ENCODE peak calls at places on chromosomes 5 and 9, in eight cellular contexts. R, B, F, W, S, U, K and E are unnamed samples.

GRCh38 chr5:132687995-132688394 is 14.2 kb downstream of the IL4 start:
- DNase-seq in R (no peak), B (no peak), F (no peak), W (peak), S (no peak), U (no peak), K (no peak), E (no peak)

GRCh38 chr5:60779431-60779830 is 64.6 kb downstream of the ELOVL7 start:
- DNase-seq in R (no peak), B (no peak), F (no peak), W (no peak), S (no peak), U (no peak), K (no peak), E (peak)

GRCh38 chr9:22986556-22986955 is 539.9 kb downstream of the DMRTA1 start:
- DNase-seq in R (no peak), B (no peak), F (no peak), W (no peak), S (no peak), U (no peak), K (no peak), E (no peak)

GRCh38 chr9:91092214-91092613 is 269.5 kb downstream of the AUH start:
- DNase-seq in R (no peak), B (no peak), F (no peak), W (no peak), S (no peak), U (no peak), K (no peak), E (no peak)

GRCh38 chr9:104961238-104961637 is 33.3 kb upstream of the ABCA1 start:
- DNase-seq in R (peak), B (peak), F (peak), W (peak), S (peak), U (no peak), K (peak), E (peak)

GRCh38 chr5:175752826-175753535 is 95.1 kb downstream of the HRH2 start:
- DNase-seq in R (no peak), B (no peak), F (no peak), W (no peak), S (no peak), U (no peak), K (no peak), E (no peak)

GRCh38 chr9:124423155-124423554 is 7.9 kb upstream of the PSMB7 start:
- DNase-seq in R (no peak), B (no peak), F (no peak), W (no peak), S (no peak), U (no peak), K (no peak), E (no peak)

GRCh38 chr5:33588654-33589372 is 148.0 kb downstream of the TARS1 start:
- DNase-seq in R (peak), B (no peak), F (no peak), W (peak), S (peak), U (peak), K (peak), E (peak)

GRCh38 chr5:176878906-176879662 is 20.1 kb downstream of the HK3 start:
- DNase-seq in R (no peak), B (no peak), F (no peak), W (no peak), S (no peak), U (no peak), K (no peak), E (no peak)

GRCh38 chr5:60295423-60295822 is 401.9 kb upstream of the PDE4D start:
- DNase-seq in R (no peak), B (no peak), F (peak), W (no peak), S (no peak), U (no peak), K (no peak), E (no peak)

GRCh38 chr9:15158019-15158418 is 149.0 kb downstream of the TTC39B start:
- DNase-seq in R (no peak), B (no peak), F (no peak), W (no peak), S (no peak), U (no peak), K (no peak), E (no peak)

GRCh38 chr5:154868702-154869101 is 10.3 kb downstream of the CNOT8 start:
- DNase-seq in R (no peak), B (no peak), F (no peak), W (no peak), S (no peak), U (no peak), K (no peak), E (no peak)

GRCh38 chr5:151348789-151349188 is 1.4 kb upstream of the SLC36A2 start:
- DNase-seq in R (no peak), B (no peak), F (no peak), W (no peak), S (no peak), U (no peak), K (no peak), E (no peak)

GRCh38 chr5:115333164-115333563 is 36.7 kb upstream of the CCDC112 start:
- DNase-seq in R (no peak), B (no peak), F (no peak), W (no peak), S (no peak), U (no peak), K (no peak), E (no peak)

GRCh38 chr9:133657120-133657661 is 21.0 kb downstream of the DBH start:
- DNase-seq in R (no peak), B (no peak), F (no peak), W (no peak), S (no peak), U (no peak), K (no peak), E (no peak)

GRCh38 chr9:3292311-3292710 is 233.5 kb downstream of the RFX3 start:
- DNase-seq in R (no peak), B (no peak), F (no peak), W (no peak), S (no peak), U (no peak), K (no peak), E (no peak)

GRCh38 chr5:146130440-146131045 is 25.2 kb upstream of the PLAC8L1 start:
- DNase-seq in R (no peak), B (peak), F (peak), W (no peak), S (no peak), U (no peak), K (no peak), E (no peak)

GRCh38 chr5:171899792-171900191 is 106.6 kb downstream of the FBXW11 start:
- DNase-seq in R (no peak), B (no peak), F (no peak), W (no peak), S (no peak), U (no peak), K (no peak), E (no peak)

GRCh38 chr9:113612828-113613227 is 149.3 kb downstream of the RGS3 start:
- DNase-seq in R (no peak), B (no peak), F (no peak), W (no peak), S (no peak), U (no peak), K (no peak), E (no peak)

GRCh38 chr9:123048748-123049147 is 15.3 kb downstream of the GPR21 start:
- DNase-seq in R (no peak), B (no peak), F (no peak), W (no peak), S (no peak), U (no peak), K (no peak), E (no peak)

GRCh38 chr5:51860532-51861018 is 477.3 kb downstream of the ISL1 start:
- DNase-seq in R (no peak), B (peak), F (no peak), W (no peak), S (no peak), U (no peak), K (no peak), E (no peak)

GRCh38 chr9:100534401-100534800 is 43.5 kb upstream of the CAVIN4 start:
- DNase-seq in R (no peak), B (no peak), F (no peak), W (no peak), S (no peak), U (no peak), K (no peak), E (no peak)

GRCh38 chr5:126917918-126918623 is 112.3 kb downstream of the MARCHF3 start:
- DNase-seq in R (no peak), B (no peak), F (peak), W (no peak), S (no peak), U (no peak), K (no peak), E (no peak)